ENCODE peak calls at places on chromosomes 13 and 19, in five cellular contexts. Q, A, N, U and J are unnamed samples.

GRCh38 chr13:83827338-83827737 is 54.9 kb downstream of the SLITRK1 start:
- DNase-seq in Q (no peak), A (no peak), N (no peak), U (no peak), J (no peak)

GRCh38 chr13:24207841-24208240 is 47.3 kb downstream of the SPATA13 start:
- DNase-seq in Q (no peak), A (no peak), N (no peak), U (no peak), J (no peak)

GRCh38 chr19:5090780-5091575 is 122.1 kb downstream of the KDM4B start:
- DNase-seq in Q (no peak), A (peak; percentile 54), N (peak; percentile 73), U (no peak), J (no peak)

GRCh38 chr13:79392882-79393563 is 13.0 kb downstream of the RBM26 start:
- DNase-seq in Q (no peak), A (no peak), N (no peak), U (no peak), J (no peak)

GRCh38 chr13:31681133-31681532 is 58.2 kb upstream of the RXFP2 start:
- DNase-seq in Q (no peak), A (no peak), N (no peak), U (no peak), J (no peak)

GRCh38 chr19:3161453-3161852 is 17.1 kb upstream of the S1PR4 start:
- DNase-seq in Q (no peak), A (no peak), N (no peak), U (no peak), J (no peak)

GRCh38 chr13:99198630-99199029 is 2.0 kb upstream of the UBAC2 start:
- DNase-seq in Q (no peak), A (no peak), N (no peak), U (no peak), J (no peak)

GRCh38 chr19:49409441-49410029 is 13.7 kb downstream of the PTH2 start:
- DNase-seq in Q (no peak), A (no peak), N (no peak), U (no peak), J (no peak)

GRCh38 chr13:48531416-48532145 is 1.3 kb downstream of the RCBTB2 start:
- DNase-seq in Q (no peak), A (no peak), N (no peak), U (no peak), J (no peak)

GRCh38 chr19:19488875-19489690 is 26.3 kb downstream of the TSSK6 start:
- DNase-seq in Q (peak; percentile 49), A (peak; percentile 61), N (peak; percentile 93), U (peak; percentile 70), J (peak; percentile 80)

GRCh38 chr19:53432088-53432661 is 391 bp downstream of the ZNF761 start:
- DNase-seq in Q (peak; percentile 13), A (peak; percentile 33), N (peak; percentile 65), U (no peak), J (peak; percentile 36)

GRCh38 chr13:47112205-47112896 is 215.5 kb upstream of the HTR2A start:
- DNase-seq in Q (no peak), A (no peak), N (no peak), U (no peak), J (no peak)

GRCh38 chr13:49086711-49087110 is 111.0 kb downstream of the FNDC3A start:
- DNase-seq in Q (no peak), A (no peak), N (no peak), U (no peak), J (no peak)

GRCh38 chr19:42424345-42424707 is 2.9 kb downstream of the LIPE start:
- DNase-seq in Q (no peak), A (no peak), N (peak; percentile 56), U (no peak), J (no peak)

GRCh38 chr13:24261566-24261965 is 47.8 kb upstream of the C1QTNF9 start:
- DNase-seq in Q (no peak), A (no peak), N (no peak), U (no peak), J (no peak)

GRCh38 chr19:5893907-5894703 is 9.5 kb downstream of the NDUFA11 start:
- DNase-seq in Q (no peak), A (peak; percentile 66), N (peak; percentile 76), U (no peak), J (no peak)

GRCh38 chr13:24670927-24671326 is 9.3 kb upstream of the ATP12A start:
- DNase-seq in Q (no peak), A (no peak), N (no peak), U (no peak), J (no peak)

GRCh38 chr19:2050991-2051770 is at the start of gene MKNK2:
- DNase-seq in Q (peak; percentile 97), A (peak; percentile 96), N (peak; percentile 93), U (peak; percentile 68), J (peak; percentile 96)

GRCh38 chr19:13984875-13985741 is 21.0 kb downstream of the RFX1 start:
- DNase-seq in Q (no peak), A (no peak), N (no peak), U (no peak), J (no peak)

GRCh38 chr13:111484959-111485358 is 164.5 kb downstream of the TEX29 start:
- DNase-seq in Q (no peak), A (no peak), N (no peak), U (no peak), J (no peak)

GRCh38 chr13:33787051-33787591 is 30.8 kb upstream of the RFC3 start:
- DNase-seq in Q (no peak), A (no peak), N (no peak), U (no peak), J (no peak)

GRCh38 chr19:32890841-32891240 is 21.3 kb upstream of the SLC7A9 start:
- DNase-seq in Q (no peak), A (no peak), N (no peak), U (no peak), J (no peak)

GRCh38 chr13:113764793-113765190 is 5.8 kb downstream of the TMEM255B start:
- DNase-seq in Q (no peak), A (no peak), N (no peak), U (no peak), J (no peak)

GRCh38 chr13:88429862-88430261 is 758.7 kb downstream of the SLITRK5 start:
- DNase-seq in Q (no peak), A (no peak), N (no peak), U (no peak), J (no peak)

GRCh38 chr13:30846844-30847243 is 59.2 kb upstream of the MEDAG start:
- DNase-seq in Q (no peak), A (no peak), N (no peak), U (no peak), J (no peak)

GRCh38 chr19:46745521-46746280 is at the start of gene FKRP:
- DNase-seq in Q (no peak), A (peak; percentile 55), N (no peak), U (no peak), J (peak; percentile 64)

GRCh38 chr19:19201697-19202630 is 1.2 kb downstream of the NR2C2AP start:
- DNase-seq in Q (no peak), A (no peak), N (no peak), U (no peak), J (no peak)

GRCh38 chr13:79519252-79519651 is 38.3 kb downstream of the NDFIP2 start:
- DNase-seq in Q (no peak), A (no peak), N (no peak), U (no peak), J (no peak)

GRCh38 chr13:64855506-64855905 is 2374.6 kb downstream of the PCDH9 start:
- DNase-seq in Q (no peak), A (no peak), N (no peak), U (no peak), J (no peak)

GRCh38 chr19:29029271-29029670 is 183.7 kb downstream of the UQCRFS1 start:
- DNase-seq in Q (no peak), A (no peak), N (no peak), U (no peak), J (no peak)

GRCh38 chr13:101490400-101491015 is 38.0 kb downstream of the ITGBL1 start:
- DNase-seq in Q (no peak), A (no peak), N (no peak), U (no peak), J (no peak)

GRCh38 chr19:17031741-17032140 is 5.1 kb upstream of the CPAMD8 start:
- DNase-seq in Q (no peak), A (no peak), N (no peak), U (no peak), J (no peak)

GRCh38 chr19:34475026-34475974 is 6.3 kb upstream of the WTIP start:
- DNase-seq in Q (no peak), A (no peak), N (peak; percentile 58), U (no peak), J (no peak)

GRCh38 chr19:5903502-5904301 is at the start of gene NDUFA11:
- DNase-seq in Q (peak; percentile 95), A (peak; percentile 97), N (peak; percentile 100), U (peak; percentile 100), J (peak; percentile 99)

GRCh38 chr19:38952395-38953165 is 21.8 kb downstream of the MRPS12 start:
- DNase-seq in Q (no peak), A (no peak), N (no peak), U (no peak), J (peak; percentile 45)

GRCh38 chr13:73372691-73373627 is 314.2 kb downstream of the KLF5 start:
- DNase-seq in Q (no peak), A (no peak), N (no peak), U (no peak), J (no peak)

GRCh38 chr13:76512676-76513277 is 373.4 kb downstream of the KCTD12 start:
- DNase-seq in Q (no peak), A (no peak), N (no peak), U (no peak), J (no peak)

GRCh38 chr13:113936166-113936565 is 37.7 kb downstream of the C13orf46 start:
- DNase-seq in Q (no peak), A (no peak), N (no peak), U (no peak), J (no peak)